ENCODE peak calls at places on chromosome 2, in four cellular contexts. C is Calu3, U is kidney, Q is gastrocnemius medialis. E is an unnamed sample.

GRCh38 chr2:161308178-161308955 is at the start of gene PSMD14:
- DNase-seq in C (peak), Q (peak), U (peak), E (peak)

GRCh38 chr2:239312081-239312501 is 88.7 kb downstream of the HDAC4 start:
- DNase-seq in C (no peak), U (no peak), Q (peak), E (peak)

GRCh38 chr2:207448006-207448405 is 81.8 kb upstream of the CREB1 start:
- DNase-seq in C (no peak), U (no peak), Q (no peak), E (no peak)

GRCh38 chr2:98157557-98157956 is 70.6 kb downstream of the VWA3B start:
- DNase-seq in C (peak), Q (no peak), U (no peak), E (no peak)

GRCh38 chr2:190996338-190996946 is 17.5 kb downstream of the STAT1 start:
- DNase-seq in Q (no peak), U (no peak), C (peak), E (no peak)

GRCh38 chr2:1632006-1632348 is 112.3 kb downstream of the PXDN start:
- DNase-seq in U (no peak), Q (no peak), C (no peak), E (no peak)

GRCh38 chr2:200795044-200795443 is 16.7 kb upstream of the BZW1 start:
- DNase-seq in C (no peak), U (no peak), Q (peak), E (peak)

GRCh38 chr2:10750610-10751009 is 29.2 kb downstream of the ATP6V1C2 start:
- DNase-seq in C (no peak), Q (no peak), U (no peak), E (no peak)

GRCh38 chr2:42450136-42450535 is 43.6 kb downstream of the KCNG3 start:
- DNase-seq in Q (no peak), U (no peak), C (no peak), E (no peak)

GRCh38 chr2:205148756-205149155 is 533.5 kb upstream of the NRP2 start:
- DNase-seq in Q (no peak), U (no peak), C (no peak), E (no peak)

GRCh38 chr2:152497481-152498052 is 162.6 kb downstream of the FMNL2 start:
- DNase-seq in Q (no peak), U (no peak), C (peak), E (no peak)

GRCh38 chr2:197137826-197138480 is 172.6 kb downstream of the ANKRD44 start:
- DNase-seq in C (peak), U (no peak), Q (no peak), E (no peak)

GRCh38 chr2:60963176-60963575 is 54.3 kb upstream of the PEX13 start:
- DNase-seq in Q (no peak), U (no peak), C (no peak), E (no peak)

GRCh38 chr2:108363048-108363899 is 14.5 kb upstream of the SULT1C4 start:
- DNase-seq in U (no peak), C (no peak), Q (no peak), E (no peak)

GRCh38 chr2:152560163-152560562 is 157.1 kb downstream of the PRPF40A start:
- DNase-seq in Q (no peak), U (no peak), C (no peak), E (no peak)

GRCh38 chr2:218400167-218400929 is 680 bp downstream of the CTDSP1 start:
- DNase-seq in C (no peak), Q (no peak), U (peak), E (peak)

GRCh38 chr2:174963437-174964400 is 41.5 kb downstream of the CHN1 start:
- DNase-seq in Q (no peak), U (no peak), C (no peak), E (no peak)

GRCh38 chr2:21467910-21468309 is 344.1 kb downstream of the TDRD15 start:
- DNase-seq in Q (no peak), C (no peak), U (no peak), E (no peak)

GRCh38 chr2:227324671-227325055 is 388 bp upstream of the MFF start:
- DNase-seq in C (peak), U (no peak), Q (no peak), E (no peak)